ENCODE peak calls at places on chromosomes 4 and X, in eight cellular contexts. K, N, U, R, B, S, D and G are unnamed samples.

GRCh38 chrX:107714196-107714811 is 61.3 kb downstream of the TSC22D3 start:
- DNase-seq in D (no peak), R (peak), N (no peak), S (no peak), U (no peak), B (no peak), K (peak), G (no peak)

GRCh38 chr4:169062861-169063197 is 52.8 kb upstream of the CBR4 start:
- DNase-seq in N (no peak), U (no peak), B (no peak), S (no peak), R (no peak), K (peak), D (no peak), G (no peak)

GRCh38 chr4:74517996-74518395 is 73.1 kb downstream of the AREG start:
- DNase-seq in U (no peak), S (no peak), B (no peak), K (no peak), N (no peak), R (no peak), D (no peak), G (no peak)

GRCh38 chr4:71772592-71772991 is 11.3 kb downstream of the GC start:
- DNase-seq in U (peak), N (no peak), D (no peak), R (peak), B (no peak), K (no peak), S (no peak), G (no peak)

GRCh38 chr4:142414336-142414945 is 431.7 kb downstream of the INPP4B start:
- DNase-seq in U (no peak), R (no peak), B (no peak), D (no peak), N (no peak), K (no peak), S (no peak), G (no peak)

GRCh38 chr4:162499478-162499877 is 335.7 kb upstream of the FSTL5 start:
- DNase-seq in S (no peak), N (no peak), B (no peak), K (no peak), R (peak), U (peak), D (no peak), G (no peak)

GRCh38 chrX:45009371-45010000 is 136.5 kb downstream of the KDM6A start:
- DNase-seq in K (peak), N (no peak), D (no peak), S (no peak), B (no peak), R (no peak), U (no peak), G (no peak)

GRCh38 chr4:25913851-25914669 is at the start of gene SMIM20:
- DNase-seq in K (peak), D (peak), B (peak), R (peak), S (peak), U (peak), N (peak), G (peak)

GRCh38 chr4:55318135-55318534 is 27.9 kb upstream of the SRD5A3 start:
- DNase-seq in U (no peak), N (no peak), R (no peak), D (no peak), S (no peak), K (peak), B (no peak), G (no peak)

GRCh38 chr4:68271851-68272756 is 26.6 kb upstream of the TMPRSS11B start:
- DNase-seq in N (no peak), D (no peak), B (no peak), K (peak), R (peak), U (peak), S (peak), G (no peak)

GRCh38 chrX:82218361-82218760 is 1016.5 kb downstream of the SH3BGRL start:
- DNase-seq in B (no peak), D (no peak), S (no peak), U (peak), N (no peak), R (peak), K (peak), G (no peak)

GRCh38 chrX:127187095-127187494 is 367.6 kb downstream of the PRR32 start:
- DNase-seq in R (no peak), U (no peak), N (no peak), K (no peak), D (no peak), B (no peak), S (no peak), G (no peak)

GRCh38 chrX:6382284-6382683 is 152.6 kb downstream of the VCX3A start:
- DNase-seq in K (no peak), R (no peak), S (no peak), U (no peak), B (no peak), D (no peak), N (no peak), G (no peak)

GRCh38 chr4:117331817-117332216 is 246.4 kb upstream of the TRAM1L1 start:
- DNase-seq in U (no peak), N (no peak), D (no peak), S (no peak), R (no peak), B (no peak), K (no peak), G (no peak)

GRCh38 chr4:3354455-3354811 is 61.6 kb downstream of the RGS12 start:
- DNase-seq in U (no peak), S (no peak), D (no peak), N (no peak), B (no peak), K (no peak), R (no peak), G (peak)

GRCh38 chrX:117059848-117060247 is 597.1 kb upstream of the CT83 start:
- DNase-seq in R (no peak), D (no peak), S (no peak), K (no peak), U (no peak), N (no peak), B (no peak), G (no peak)

GRCh38 chrX:20743054-20743453 is 476.3 kb upstream of the RPS6KA3 start:
- DNase-seq in B (no peak), R (no peak), D (no peak), S (no peak), U (no peak), K (no peak), N (no peak), G (no peak)

GRCh38 chr4:40305329-40306193 is 29.6 kb upstream of the CHRNA9 start:
- DNase-seq in D (no peak), R (peak), K (no peak), S (no peak), B (peak), N (no peak), U (no peak), G (no peak)

GRCh38 chr4:8088966-8089491 is 69.6 kb downstream of the ABLIM2 start:
- DNase-seq in N (no peak), R (no peak), S (no peak), D (no peak), K (no peak), B (no peak), U (no peak), G (no peak)

GRCh38 chr4:6886886-6887285 is 22.7 kb upstream of the TBC1D14 start:
- DNase-seq in B (no peak), D (no peak), U (no peak), R (no peak), K (no peak), N (no peak), S (no peak), G (no peak)

GRCh38 chr4:39637572-39638357 is 900 bp downstream of the SMIM14 start:
- DNase-seq in B (no peak), D (peak), N (no peak), U (peak), K (peak), S (peak), R (peak), G (peak)

GRCh38 chr4:101211146-101211553 is 136.2 kb downstream of the PPP3CA start:
- DNase-seq in U (peak), R (no peak), D (no peak), K (peak), B (no peak), N (no peak), S (no peak), G (peak)

GRCh38 chr4:106529348-106530033 is 160.9 kb upstream of the GIMD1 start:
- DNase-seq in U (no peak), K (peak), B (no peak), D (no peak), N (no peak), S (no peak), R (no peak), G (no peak)

GRCh38 chr4:92304636-92305035 is 870 bp downstream of the GRID2 start:
- DNase-seq in R (no peak), S (peak), D (no peak), K (no peak), N (no peak), U (peak), B (no peak), G (no peak)

GRCh38 chrX:133365886-133366611 is 49.2 kb downstream of the GPC4 start:
- DNase-seq in N (no peak), K (peak), B (no peak), U (no peak), R (no peak), S (no peak), D (no peak), G (no peak)

GRCh38 chr4:159052315-159052714 is 50.6 kb upstream of the RAPGEF2 start:
- DNase-seq in D (no peak), U (no peak), N (no peak), B (no peak), R (peak), K (no peak), S (no peak), G (no peak)

GRCh38 chr4:8316911-8317351 is 47.4 kb downstream of the HTRA3 start:
- DNase-seq in B (no peak), D (no peak), K (no peak), R (no peak), N (no peak), U (no peak), S (no peak), G (no peak)

GRCh38 chr4:25031077-25031606 is 396 bp upstream of the LGI2 start:
- DNase-seq in R (no peak), B (no peak), S (peak), N (no peak), K (peak), U (peak), D (no peak), G (no peak)

GRCh38 chrX:12447448-12448154 is 309.3 kb downstream of the FRMPD4 start:
- DNase-seq in B (no peak), R (no peak), S (no peak), N (no peak), U (no peak), D (no peak), K (peak), G (no peak)